ENCODE peak calls at places on chromosomes 6 and 20, in four cellular contexts. U is heart left ventricle, F is epithelial cell of esophagus, D is progenitor cell of endocrine pancreas. W is an unnamed sample.

GRCh38 chr6:33420493-33421343 is 853 bp downstream of the SYNGAP1 start:
- DNase-seq in U (no peak), F (no peak), D (no peak), W (no peak)

GRCh38 chr6:43798688-43799444 is 28.9 kb downstream of the VEGFA start:
- DNase-seq in U (peak; percentile 92), F (peak; percentile 76), D (no peak), W (no peak)

GRCh38 chr6:160041608-160042007 is 72.7 kb downstream of the IGF2R start:
- DNase-seq in U (peak; percentile 79), F (peak; percentile 82), D (no peak), W (no peak)

GRCh38 chr6:100678027-100678426 is 203.1 kb downstream of the ASCC3 start:
- DNase-seq in U (no peak), F (no peak), D (no peak), W (no peak)

GRCh38 chr6:28810655-28811053 is 113.1 kb downstream of the TRIM27 start:
- DNase-seq in U (no peak), F (no peak), D (no peak), W (no peak)

GRCh38 chr6:16684195-16684689 is 77.0 kb downstream of the ATXN1 start:
- DNase-seq in U (no peak), F (peak; percentile 58), D (no peak), W (no peak)

GRCh38 chr20:62953839-62954703 is 1.6 kb downstream of the SLC17A9 start:
- DNase-seq in U (peak; percentile 86), F (peak; percentile 27), D (peak; percentile 49), W (peak; percentile 66)

GRCh38 chr6:7045746-7046145 is 62.0 kb upstream of the RREB1 start:
- DNase-seq in U (no peak), F (no peak), D (no peak), W (no peak)

GRCh38 chr6:89952696-89953095 is 58.4 kb downstream of the GJA10 start:
- DNase-seq in U (no peak), F (peak; percentile 83), D (no peak), W (no peak)

GRCh38 chr6:72401865-72402264 is 220.0 kb upstream of the KCNQ5 start:
- DNase-seq in U (no peak), F (peak; percentile 30), D (no peak), W (no peak)

DNA sequence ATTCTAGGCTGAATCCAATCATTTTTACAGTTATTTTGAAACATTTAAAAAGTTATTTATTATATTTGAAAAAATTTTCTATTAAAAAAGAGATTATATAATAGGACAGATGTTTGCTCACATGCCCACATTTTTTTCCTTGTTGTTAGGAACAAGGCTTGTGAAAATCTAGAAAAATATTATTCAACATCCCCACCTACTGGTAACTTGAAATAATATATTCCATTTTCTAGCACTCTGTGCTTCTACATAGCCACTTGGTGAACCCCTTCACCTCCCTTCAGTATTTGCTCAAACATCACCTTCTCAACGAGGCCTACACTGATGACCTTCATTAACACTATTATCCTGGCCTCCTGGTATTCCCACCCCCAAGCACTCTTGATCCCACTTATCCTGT is 18.4 kb upstream of the GPRC6A start:
- DNase-seq in U (no peak), F (peak; percentile 44), D (no peak), W (no peak)
- TF ChIP-seq CTCF in U (peak; percentile 10), F (peak; percentile 24), D (peak; percentile 51), W (peak; percentile 28)

DNA sequence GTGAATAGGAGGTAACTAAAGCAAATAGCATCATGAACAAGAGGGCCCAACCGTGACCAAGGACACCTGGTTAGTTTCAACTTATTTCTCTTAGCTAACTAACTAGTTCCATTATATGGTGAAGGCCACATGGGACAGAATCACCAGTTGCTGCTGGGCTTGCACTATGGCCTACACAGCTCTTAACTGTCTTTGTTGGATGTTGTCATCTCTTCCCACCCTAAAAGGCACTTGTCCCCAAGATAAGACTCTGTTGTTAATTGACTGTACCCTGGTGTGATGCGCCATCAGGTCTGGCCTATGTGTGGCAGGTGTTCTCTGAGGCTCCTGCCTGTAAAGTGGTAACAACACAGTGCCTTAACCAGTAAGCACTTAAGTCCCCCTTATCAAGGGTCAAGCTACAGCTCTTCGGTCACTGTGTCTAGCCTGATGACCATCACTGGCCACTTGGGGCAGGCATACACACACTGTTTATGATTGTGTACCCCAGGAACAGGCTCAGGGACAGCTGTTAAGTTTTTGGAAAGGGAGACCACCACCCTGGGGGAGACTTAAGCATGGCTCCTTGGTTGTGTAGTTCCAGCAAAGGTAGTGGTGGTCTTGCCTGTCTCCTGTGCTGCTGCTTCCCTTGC is 51.2 kb downstream of the CHD6 start:
- DNase-seq in U (no peak), F (no peak), D (no peak), W (no peak)
- TF ChIP-seq CTCF in U (no peak), F (no peak), D (no peak), W (no peak)

GRCh38 chr6:131061041-131061770 is 1.8 kb downstream of the EPB41L2 start:
- DNase-seq in U (no peak), F (no peak), D (no peak), W (no peak)

GRCh38 chr6:131063764-131064272 is 773 bp upstream of the EPB41L2 start:
- DNase-seq in U (no peak), F (no peak), D (no peak), W (no peak)

GRCh38 chr6:131062245-131063027 is 609 bp downstream of the EPB41L2 start:
- DNase-seq in U (no peak), F (peak; percentile 18), D (no peak), W (peak; percentile 49)

GRCh38 chr6:131061771-131062160 is 1.3 kb downstream of the EPB41L2 start:
- DNase-seq in U (no peak), F (no peak), D (no peak), W (no peak)

GRCh38 chr6:131063028-131063763 is at the start of gene EPB41L2:
- DNase-seq in U (peak; percentile 89), F (peak; percentile 84), D (peak; percentile 91), W (peak; percentile 90)
- TF ChIP-seq CTCF in U (peak; percentile 13), F (peak; percentile 18), D (peak; percentile 42), W (peak; percentile 31)

GRCh38 chr6:30670760-30671527 is 1.9 kb downstream of the DHX16 start:
- DNase-seq in U (no peak), F (no peak), D (no peak), W (no peak)

GRCh38 chr6:30676660-30677270 is 4.0 kb upstream of the DHX16 start:
- DNase-seq in U (no peak), F (no peak), D (no peak), W (no peak)

GRCh38 chr6:30672445-30673253 is at the start of gene DHX16:
- DNase-seq in U (peak; percentile 97), F (peak; percentile 99), D (peak; percentile 88), W (peak; percentile 95)
- TF ChIP-seq CTCF in U (peak; percentile 88), F (peak; percentile 85), D (peak; percentile 87), W (peak; percentile 85)

W was measured in glutamatergic neuron.